ENCODE peak calls at places on chromosomes 3 and 15, in seven cellular contexts. S, X, N, H, P, T and F are unnamed samples.

GRCh38 chr3:127961124-127961523 is 46.1 kb downstream of the KBTBD12 start:
- DNase-seq in H (no peak), X (no peak), S (no peak), N (no peak), T (no peak), P (no peak), F (no peak)

GRCh38 chr3:104132566-104132997 is 1234.1 kb upstream of the ALCAM start:
- DNase-seq in N (no peak), P (peak), X (no peak), T (peak), S (no peak), H (no peak), F (no peak)

GRCh38 chr3:111667621-111668239 is 72.6 kb upstream of the ZBED2 start:
- DNase-seq in S (peak), H (peak), X (no peak), N (no peak), T (no peak), P (peak), F (peak)

GRCh38 chr15:60989696-60990095 is 239.4 kb downstream of the RORA start:
- DNase-seq in P (peak), X (no peak), T (no peak), H (no peak), S (no peak), N (no peak), F (no peak)

GRCh38 chr3:177928156-177928555 is 608.1 kb upstream of the KCNMB2 start:
- DNase-seq in N (no peak), S (no peak), P (no peak), H (no peak), X (no peak), T (no peak), F (no peak)

GRCh38 chr3:183988216-183988790 is 29.4 kb downstream of the ABCC5 start:
- DNase-seq in T (no peak), S (no peak), N (no peak), P (peak), H (peak), X (no peak), F (no peak)

GRCh38 chr15:95327661-95328060 is 1002.8 kb upstream of the NR2F2 start:
- DNase-seq in P (no peak), H (no peak), S (no peak), T (no peak), X (no peak), N (no peak), F (no peak)

GRCh38 chr3:171213907-171214306 is 187.4 kb upstream of the SLC2A2 start:
- DNase-seq in N (no peak), P (no peak), X (no peak), T (no peak), S (no peak), H (no peak), F (no peak)

GRCh38 chr3:128310286-128311058 is 156.2 kb downstream of the DNAJB8 start:
- DNase-seq in H (no peak), T (no peak), S (peak), X (no peak), P (no peak), N (no peak), F (no peak)

GRCh38 chr3:56754753-56755365 is 46.9 kb downstream of the ARHGEF3 start:
- DNase-seq in T (no peak), H (no peak), X (no peak), N (no peak), S (peak), P (no peak), F (no peak)

GRCh38 chr3:29071077-29071634 is 209.7 kb upstream of the RBMS3 start:
- DNase-seq in N (no peak), H (peak), T (no peak), X (no peak), S (no peak), P (no peak), F (no peak)

GRCh38 chr3:130939753-130940152 is 45.9 kb downstream of the ATP2C1 start:
- DNase-seq in H (peak), T (no peak), N (no peak), X (no peak), P (no peak), S (no peak), F (no peak)

GRCh38 chr3:25428950-25429349 is 887 bp downstream of the RARB start:
- DNase-seq in X (no peak), N (no peak), P (no peak), T (no peak), S (no peak), H (peak), F (no peak)

GRCh38 chr3:61979645-61980430 is 393.5 kb downstream of the FEZF2 start:
- DNase-seq in H (peak), X (no peak), S (no peak), N (no peak), T (no peak), P (peak), F (no peak)

GRCh38 chr15:91946075-91946474 is 92.6 kb downstream of the SLCO3A1 start:
- DNase-seq in P (no peak), S (peak), T (no peak), H (no peak), N (no peak), X (no peak), F (no peak)